ENCODE peak calls at places on chromosomes 16 and 17, in eight cellular contexts. J is AG04450, E is K562, B is mammary epithelial cell, W is A549, O is neural progenitor cell, F is dorsolateral prefrontal cortex, I is upper lobe of left lung. S is an unnamed sample.

GRCh38 chr16:12290868-12291267 is 314.3 kb downstream of the SNX29 start:
- DNase-seq in J (no peak), F (no peak), O (no peak), I (no peak), W (no peak), E (no peak), B (no peak), S (no peak)

GRCh38 chr17:55778389-55779118 is 27.7 kb downstream of the PCTP start:
- DNase-seq in F (no peak), I (no peak), W (no peak), J (no peak), O (no peak), E (no peak), B (no peak), S (no peak)

GRCh38 chr17:3558603-3559269 is 1.1 kb upstream of the TRPV3 start:
- DNase-seq in B (peak), F (no peak), E (no peak), J (peak), W (no peak), O (no peak), I (peak), S (peak)

GRCh38 chr17:61015966-61016365 is 338.3 kb downstream of the BCAS3 start:
- DNase-seq in O (no peak), B (no peak), W (no peak), E (no peak), F (no peak), J (no peak), I (no peak), S (peak)

GRCh38 chr16:77637939-77638338 is 84.4 kb upstream of the NUDT7 start:
- DNase-seq in W (no peak), E (no peak), B (no peak), F (no peak), J (no peak), O (no peak), I (no peak), S (no peak)

GRCh38 chr16:12305847-12306246 is 329.3 kb downstream of the SNX29 start:
- DNase-seq in F (no peak), B (peak), J (no peak), I (no peak), O (no peak), W (no peak), E (no peak), S (no peak)

GRCh38 chr17:32516940-32517711 is 30.3 kb downstream of the CDK5R1 start:
- DNase-seq in I (no peak), W (no peak), B (no peak), E (no peak), J (no peak), O (no peak), F (no peak), S (no peak)

GRCh38 chr16:89722392-89723278 is 1.3 kb downstream of the ZNF276 start:
- DNase-seq in B (peak), W (no peak), F (peak), O (peak), E (no peak), I (peak), J (no peak), S (no peak)

GRCh38 chr17:31696184-31696602 is 162.9 kb downstream of the COPRS start:
- DNase-seq in J (peak), F (peak), W (no peak), E (no peak), O (peak), I (no peak), B (no peak), S (peak)

GRCh38 chr17:60602385-60602742 is 2.4 kb downstream of the PPM1D start:
- DNase-seq in F (no peak), W (no peak), I (no peak), J (no peak), E (no peak), B (no peak), O (peak), S (peak)

GRCh38 chr17:57522436-57523005 is 222.6 kb downstream of the CCDC182 start:
- DNase-seq in F (no peak), O (no peak), W (no peak), J (no peak), I (no peak), B (no peak), E (no peak), S (no peak)

GRCh38 chr17:2190014-2190413 is 113.6 kb downstream of the SMG6 start:
- DNase-seq in O (no peak), E (no peak), J (no peak), W (no peak), B (no peak), F (no peak), I (no peak), S (peak)

GRCh38 chr17:78343433-78344201 is 16.3 kb downstream of the SOCS3 start:
- DNase-seq in B (no peak), F (no peak), O (no peak), J (no peak), W (no peak), I (no peak), E (no peak), S (no peak)

GRCh38 chr16:64657316-64658011 is 464.4 kb downstream of the CDH11 start:
- DNase-seq in I (no peak), F (no peak), E (no peak), W (no peak), O (no peak), B (no peak), J (no peak), S (peak)

GRCh38 chr16:2691491-2692248 is 9.3 kb downstream of the KCTD5 start:
- DNase-seq in O (no peak), I (peak), J (no peak), B (no peak), E (no peak), W (no peak), F (peak), S (no peak)

GRCh38 chr17:11204991-11205390 is 36.0 kb upstream of the SHISA6 start:
- DNase-seq in O (no peak), E (no peak), F (no peak), W (no peak), B (no peak), J (no peak), I (no peak), S (no peak)

GRCh38 chr17:7974638-7975131 is 27.7 kb upstream of the GUCY2D start:
- DNase-seq in J (no peak), E (no peak), O (no peak), W (no peak), B (no peak), I (no peak), F (no peak), S (no peak)

GRCh38 chr16:53817812-53818211 is 113.9 kb downstream of the FTO start:
- DNase-seq in E (no peak), W (no peak), I (no peak), B (no peak), O (no peak), J (no peak), F (no peak), S (peak)

GRCh38 chr17:48627625-48628510 is 1.7 kb upstream of the HOXB9 start:
- DNase-seq in O (no peak), F (no peak), B (no peak), E (peak), W (no peak), I (no peak), J (no peak), S (no peak)

GRCh38 chr17:68539536-68540469 is 27.6 kb downstream of the PRKAR1A start:
- DNase-seq in E (no peak), B (peak), O (peak), W (no peak), F (no peak), I (no peak), J (no peak), S (peak)
- TF ChIP-seq CTCF in E (peak), B (peak), O (peak), W (no peak), F (no peak), I (peak), J (peak), S (peak)

GRCh38 chr17:64412944-64413381 is 22.3 kb upstream of the PECAM1 start:
- DNase-seq in J (no peak), E (no peak), B (no peak), W (no peak), O (no peak), F (no peak), I (no peak), S (no peak)
- H3K4me3 ChIP-seq in J (no peak), E (no peak), B (no peak), W (no peak), O (no peak), F (no peak), I (no peak), S (no peak)

GRCh38 chr16:30972872-30973271 is 12.1 kb upstream of the HSD3B7 start:
- DNase-seq in J (no peak), B (no peak), F (no peak), W (peak), E (no peak), O (peak), I (no peak), S (no peak)
- TF ChIP-seq CTCF in J (peak), B (no peak), F (no peak), W (no peak), E (peak), O (peak), I (no peak), S (peak)

GRCh38 chr17:19002191-19002590 is 2.4 kb downstream of the FAM83G start:
- DNase-seq in F (no peak), E (no peak), J (no peak), W (no peak), I (no peak), O (no peak), B (no peak), S (no peak)

GRCh38 chr17:18999394-18999793 is 5.2 kb downstream of the FAM83G start:
- DNase-seq in F (no peak), B (no peak), E (no peak), W (no peak), I (no peak), O (no peak), J (no peak), S (no peak)

GRCh38 chr17:18999911-19000310 is 4.7 kb downstream of the FAM83G start:
- DNase-seq in B (peak), J (no peak), O (no peak), W (no peak), E (no peak), F (no peak), I (no peak), S (no peak)

GRCh38 chr17:19002805-19003542 is 1.6 kb downstream of the FAM83G start:
- DNase-seq in J (no peak), W (no peak), O (peak), E (no peak), I (no peak), F (no peak), B (peak), S (peak)

DNA sequence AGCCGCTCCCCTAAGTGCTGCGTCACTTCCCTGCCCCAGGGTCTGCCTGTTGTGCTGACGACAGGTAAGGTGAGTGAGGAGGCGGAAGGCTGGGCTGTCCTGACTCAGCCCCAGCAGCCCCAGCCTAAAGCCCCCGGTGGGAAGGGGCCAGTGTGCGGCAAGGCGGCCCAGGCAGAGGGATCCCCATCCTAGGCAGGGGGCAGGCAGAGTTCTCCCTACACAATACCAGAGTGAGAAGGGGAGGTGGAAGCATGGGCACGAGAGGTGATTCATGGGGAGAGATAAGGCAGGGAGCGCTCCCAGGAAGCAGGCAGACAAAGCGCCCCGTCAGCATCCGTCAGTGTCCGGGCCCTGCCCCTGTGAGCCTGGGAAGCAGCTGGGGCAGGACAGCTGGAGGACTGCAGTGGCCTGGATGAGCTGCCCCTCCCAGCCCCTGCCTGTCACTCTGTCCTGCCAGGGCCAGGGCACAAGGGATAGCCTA is 4.0 kb downstream of the FAM83G start:
- DNase-seq in F (no peak), B (peak), J (no peak), E (peak), O (peak), W (no peak), I (no peak), S (peak)
- H3K4me3 ChIP-seq in F (no peak), B (peak), J (no peak), E (no peak), O (no peak), W (no peak), I (no peak), S (no peak)